ENCODE peak calls at places on chromosome 5, in six cellular contexts. K is H9, L is IMR-90, T is neuronal stem cell, U is trophoblast cell, S is H1. H is an unnamed sample.

GRCh38 chr5:155481182-155481581 is 467.6 kb downstream of the KIF4B start:
- DNase-seq in U (no peak), T (no peak), S (no peak), L (no peak), K (no peak), H (no peak)

GRCh38 chr5:96870094-96871021 is 5.9 kb upstream of the ERAP2 start:
- DNase-seq in L (no peak), T (no peak), U (no peak), S (no peak), K (no peak), H (no peak)

GRCh38 chr5:132425009-132425937 is 55.8 kb downstream of the SLC22A5 start:
- DNase-seq in U (peak; percentile 68), S (no peak), L (peak; percentile 95), T (no peak), K (no peak), H (peak; percentile 91)

GRCh38 chr5:127342364-127342763 is 51.8 kb downstream of the MEGF10 start:
- DNase-seq in U (no peak), T (no peak), S (no peak), K (no peak), L (no peak), H (no peak)

GRCh38 chr5:17203329-17204132 is 13.9 kb upstream of the BASP1 start:
- DNase-seq in T (no peak), L (peak; percentile 86), K (peak; percentile 40), S (no peak), U (peak; percentile 98), H (peak; percentile 80)

GRCh38 chr5:3105581-3105980 is 354.1 kb upstream of the IRX2 start:
- DNase-seq in L (no peak), S (no peak), U (no peak), K (no peak), T (no peak), H (no peak)

GRCh38 chr5:37662789-37663475 is 176.9 kb downstream of the GDNF start:
- DNase-seq in L (no peak), T (no peak), S (no peak), U (no peak), K (no peak), H (no peak)

GRCh38 chr5:68644971-68645370 is 429.4 kb downstream of the PIK3R1 start:
- DNase-seq in L (no peak), U (no peak), S (no peak), T (no peak), K (no peak), H (no peak)

GRCh38 chr5:148206620-148207019 is 3.8 kb downstream of the SPINK6 start:
- DNase-seq in K (no peak), S (no peak), T (no peak), L (no peak), U (no peak), H (no peak)

GRCh38 chr5:96584712-96585111 is 77.5 kb upstream of the CAST start:
- DNase-seq in L (no peak), K (no peak), T (no peak), U (no peak), S (no peak), H (no peak)

GRCh38 chr5:169152946-169153345 is 148.0 kb downstream of the SLIT3 start:
- DNase-seq in L (no peak), S (no peak), U (no peak), T (no peak), K (no peak), H (no peak)

GRCh38 chr5:56317923-56318561 is 84.9 kb upstream of the ANKRD55 start:
- DNase-seq in S (no peak), L (no peak), U (peak; percentile 25), K (no peak), T (no peak), H (no peak)

GRCh38 chr5:131379723-131380122 is 115.9 kb downstream of the CDC42SE2 start:
- DNase-seq in K (no peak), U (peak; percentile 35), L (peak; percentile 79), T (no peak), S (no peak), H (peak; percentile 95)

GRCh38 chr5:138282918-138283742 is 8.7 kb upstream of the GFRA3 start:
- DNase-seq in U (peak; percentile 68), L (peak; percentile 67), S (no peak), K (peak; percentile 70), T (peak; percentile 51), H (peak; percentile 67)

GRCh38 chr5:65722575-65723424 is 795 bp downstream of the NLN start:
- DNase-seq in L (peak; percentile 63), S (no peak), K (peak; percentile 55), T (peak; percentile 40), U (peak; percentile 54), H (peak; percentile 75)

GRCh38 chr5:44909009-44909408 is 100.3 kb downstream of the MRPS30 start:
- DNase-seq in S (no peak), L (no peak), K (no peak), U (no peak), T (no peak), H (no peak)
- H2BK120ac ChIP-seq in S (no peak overlapping the region), L (no peak overlapping the region), K (no peak overlapping the region), U (no peak overlapping the region), T (no peak overlapping the region), H (no peak overlapping the region)

DNA sequence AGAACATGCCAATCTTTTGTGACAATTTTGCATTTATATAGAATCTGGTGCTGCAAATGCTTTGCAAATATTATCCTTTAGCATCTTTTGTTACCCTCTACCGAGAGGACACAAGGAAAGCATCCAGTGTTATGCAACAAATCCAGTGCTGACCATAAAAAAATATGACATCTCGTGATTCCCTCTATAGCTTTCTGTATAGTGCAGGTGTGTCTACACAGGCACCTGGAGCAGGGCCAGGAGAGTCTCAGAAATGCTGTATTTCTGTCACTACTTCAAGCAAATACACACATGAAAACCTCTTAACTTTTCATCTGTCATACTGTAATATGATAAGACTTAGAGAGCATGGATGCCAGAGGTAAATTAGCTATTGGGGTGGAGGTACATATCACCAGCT is 106.8 kb downstream of the EPB41L4A start:
- DNase-seq in K (no peak), L (no peak), T (no peak), U (no peak), S (no peak), H (no peak)
- H3K14ac ChIP-seq in K (no peak overlapping the region), L (no peak overlapping the region), T (no peak overlapping the region), U (no peak overlapping the region), S (no peak overlapping the region), H (no peak overlapping the region)

DNA sequence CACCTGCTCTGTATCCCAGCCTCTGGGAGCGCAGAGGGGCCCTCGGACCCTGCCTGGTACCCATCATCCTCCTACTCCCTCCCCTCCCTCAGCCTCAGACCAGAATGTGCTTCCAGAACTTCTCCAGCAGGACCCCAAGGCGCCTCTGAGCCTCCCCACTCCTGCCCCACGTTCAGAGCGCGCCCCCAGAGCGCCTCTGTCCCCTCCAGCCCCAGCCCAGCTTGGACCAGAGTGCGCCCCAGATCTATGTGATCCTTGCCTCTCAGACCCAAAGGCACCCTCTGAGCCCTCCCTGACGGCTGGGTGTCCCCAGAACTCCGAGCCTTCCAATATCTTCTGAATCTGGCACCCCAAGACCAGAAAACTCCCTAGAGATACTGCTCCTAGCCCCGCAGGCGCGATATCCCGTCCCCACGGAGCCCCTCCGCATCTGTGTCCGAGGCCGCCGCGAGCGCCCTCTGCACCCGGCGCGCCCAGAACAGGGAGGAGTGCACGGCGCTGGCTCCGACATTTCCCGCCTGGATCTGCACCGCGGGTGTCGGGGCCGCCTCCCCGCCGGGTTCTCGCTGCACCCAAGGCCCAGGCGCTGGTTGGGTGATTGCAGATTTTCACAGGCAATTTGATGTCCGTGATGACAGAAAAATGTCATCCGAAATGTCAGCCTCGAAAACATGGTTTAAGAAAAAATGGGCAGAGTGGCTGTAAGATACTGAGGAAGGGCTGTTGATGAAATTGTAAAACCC is 522 bp downstream of the BHMT start:
- DNase-seq in S (no peak), K (peak; percentile 33), U (no peak), T (no peak), L (no peak), H (no peak)
- H3K4me1 ChIP-seq in S (no peaks in the 10 kb centered on the region), K (no peaks in the 10 kb centered on the region), U (no peaks in the 10 kb centered on the region), T (peaks cover 7% of the 10 kb centered on the region), L (no peaks in the 10 kb centered on the region), H (peaks cover 9% of the 10 kb centered on the region)

GRCh38 chr5:150144876-150145275 is 10.8 kb downstream of the PDGFRB start:
- DNase-seq in S (no peak), K (no peak), L (peak; percentile 21), T (no peak), U (no peak), H (no peak)

GRCh38 chr5:150142800-150143724 is 12.6 kb downstream of the PDGFRB start:
- DNase-seq in L (peak; percentile 98), K (no peak), T (no peak), U (peak; percentile 97), S (no peak), H (peak; percentile 98)

GRCh38 chr5:150143725-150144058 is 12.0 kb downstream of the PDGFRB start:
- DNase-seq in U (no peak), S (no peak), K (no peak), L (no peak), T (no peak), H (no peak)

GRCh38 chr5:150146235-150146634 is 9.4 kb downstream of the PDGFRB start:
- DNase-seq in K (no peak), L (no peak), S (no peak), T (no peak), U (no peak), H (no peak)

DNA sequence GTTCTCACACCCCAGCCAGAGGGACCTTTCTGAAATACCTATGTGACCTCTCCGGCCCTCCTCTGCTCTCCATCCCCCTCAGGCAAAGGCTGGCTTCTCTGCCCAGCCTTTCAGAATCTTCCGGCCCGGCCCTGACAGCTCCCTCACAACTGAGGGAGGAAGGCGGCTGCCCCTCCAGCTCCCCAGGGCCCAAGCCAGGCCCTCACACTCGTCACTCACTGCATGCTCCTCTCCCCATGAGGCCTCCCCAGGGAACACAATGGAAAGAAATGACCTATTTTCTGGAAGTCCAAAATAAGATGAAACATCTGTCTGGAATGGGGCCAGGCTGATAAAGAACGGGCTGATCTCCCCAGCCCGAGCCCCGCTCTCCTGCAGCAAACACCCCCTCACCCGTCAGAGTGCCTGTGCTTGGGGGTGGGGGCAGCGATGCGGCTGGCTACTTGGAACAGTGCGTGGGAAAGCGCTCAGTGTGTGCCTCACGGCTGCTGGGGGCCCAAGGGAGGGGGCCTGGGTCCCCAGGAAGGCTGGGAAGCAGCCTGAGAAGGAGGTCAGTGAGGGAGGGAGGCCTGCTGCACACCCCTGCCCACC is 11.3 kb downstream of the PDGFRB start:
- DNase-seq in S (no peak), L (peak; percentile 86), T (no peak), K (no peak), U (peak; percentile 34), H (peak; percentile 81)
- H2BK120ac ChIP-seq in S (no peak overlapping the region), L (peak overlapping the region; percentile 100), T (no peak overlapping the region), K (no peak overlapping the region), U (peak overlapping the region; percentile 98), H (peak overlapping the region; percentile 96)

DNA sequence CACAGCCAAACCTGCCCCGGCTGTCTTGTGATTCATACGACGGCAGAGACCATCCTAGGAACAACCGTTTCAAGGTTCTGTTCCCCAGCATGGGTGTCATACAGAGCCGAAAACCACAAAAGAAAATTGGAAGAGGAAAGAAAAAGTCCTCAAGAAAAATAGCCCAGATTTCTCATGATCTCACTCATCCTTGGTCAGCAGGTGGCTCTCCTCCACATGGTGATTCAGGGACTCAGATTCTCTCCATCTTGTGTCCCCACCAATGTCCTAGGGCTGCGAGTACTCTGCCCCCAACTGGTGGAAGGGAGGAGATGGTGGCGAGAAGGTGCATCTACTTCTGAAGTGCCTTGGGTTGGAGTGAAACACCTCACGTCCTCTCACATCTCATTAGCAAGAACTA is 25.6 kb downstream of the PDZD2 start:
- DNase-seq in U (peak; percentile 13), T (no peak), K (peak; percentile 88), S (peak; percentile 75), L (peak; percentile 3), H (peak; percentile 0)
- H3K14ac ChIP-seq in U (no peak overlapping the region), T (no peak overlapping the region), K (no peak overlapping the region), S (no peak overlapping the region), L (no peak overlapping the region), H (no peak overlapping the region)